ENCODE peak calls at places on chromosomes 13 and 19, in seven cellular contexts. W is breast epithelium, S is left ventricle myocardium inferior, Z is mammary epithelial cell, F is cardiac muscle cell, Q is heart right ventricle, U is neuronal stem cell. Y is an unnamed sample.
A peak's percentile ranks its signal among the peaks of the same experiment; 100 is the strongest.

GRCh38 chr19:33194527-33194883 is 375 bp downstream of the LRP3 start:
- DNase-seq in W (no peak), S (no peak), Z (no peak), F (peak; percentile 21), Q (no peak), U (no peak), Y (no peak)

GRCh38 chr13:40550130-40550529 is 116.3 kb downstream of the FOXO1 start:
- DNase-seq in W (no peak), S (no peak), Z (peak; percentile 62), F (peak; percentile 40), Q (no peak), U (no peak), Y (no peak)

GRCh38 chr19:7544626-7545025 is 9.1 kb downstream of the PNPLA6 start:
- DNase-seq in W (no peak), S (no peak), Z (no peak), F (no peak), Q (no peak), U (no peak), Y (peak; percentile 53)

GRCh38 chr13:54859827-54860226 is 1831.2 kb downstream of the OLFM4 start:
- DNase-seq in W (no peak), S (no peak), Z (no peak), F (no peak), Q (no peak), U (no peak), Y (no peak)

GRCh38 chr13:45792827-45793303 is 58.7 kb downstream of the SIAH3 start:
- DNase-seq in W (no peak), S (no peak), Z (no peak), F (no peak), Q (no peak), U (no peak), Y (no peak)

GRCh38 chr19:53896682-53897081 is 12.4 kb upstream of the CACNG7 start:
- DNase-seq in W (no peak), S (no peak), Z (no peak), F (no peak), Q (no peak), U (no peak), Y (no peak)

GRCh38 chr13:102970542-102970941 is 95.7 kb downstream of the SLC10A2 start:
- DNase-seq in W (no peak), S (no peak), Z (no peak), F (no peak), Q (no peak), U (no peak), Y (no peak)

GRCh38 chr19:38878575-38879399 is 712 bp upstream of the RINL start:
- DNase-seq in W (no peak), S (no peak), Z (no peak), F (no peak), Q (no peak), U (no peak), Y (no peak)

GRCh38 chr13:109645831-109646230 is 140.6 kb downstream of the IRS2 start:
- DNase-seq in W (no peak), S (no peak), Z (no peak), F (no peak), Q (no peak), U (no peak), Y (no peak)

GRCh38 chr13:99985243-99985874 is 3.8 kb downstream of the ZIC2 start:
- DNase-seq in W (no peak), S (no peak), Z (no peak), F (no peak), Q (no peak), U (no peak), Y (no peak)

GRCh38 chr19:5585461-5586299 is 17.9 kb upstream of the TINCR start:
- DNase-seq in W (peak; percentile 72), S (no peak), Z (no peak), F (no peak), Q (no peak), U (peak; percentile 43), Y (peak; percentile 77)

GRCh38 chr13:89846890-89847585 is 1500.4 kb upstream of the MIR17HG start:
- DNase-seq in W (no peak), S (no peak), Z (no peak), F (peak; percentile 28), Q (no peak), U (no peak), Y (no peak)

GRCh38 chr19:33156354-33156753 is 24.4 kb downstream of the WDR88 start:
- DNase-seq in W (no peak), S (no peak), Z (no peak), F (peak; percentile 83), Q (no peak), U (no peak), Y (no peak)

GRCh38 chr19:18364826-18365528 is 21.0 kb upstream of the GDF15 start:
- DNase-seq in W (peak; percentile 90), S (peak; percentile 42), Z (peak; percentile 96), F (peak; percentile 100), Q (peak; percentile 27), U (no peak), Y (peak; percentile 76)

GRCh38 chr13:44106231-44107152 is 226.8 kb downstream of the LACC1 start:
- DNase-seq in W (no peak), S (no peak), Z (no peak), F (peak; percentile 8), Q (no peak), U (no peak), Y (no peak)

GRCh38 chr13:45196622-45197021 is 4.2 kb downstream of the KCTD4 start:
- DNase-seq in W (no peak), S (no peak), Z (peak; percentile 98), F (peak; percentile 28), Q (no peak), U (no peak), Y (no peak)

GRCh38 chr19:44592451-44592890 is 20.9 kb upstream of the IGSF23 start:
- DNase-seq in W (no peak), S (no peak), Z (no peak), F (no peak), Q (no peak), U (no peak), Y (no peak)

GRCh38 chr19:36489920-36490415 is 607 bp upstream of the ZNF566 start:
- DNase-seq in W (peak; percentile 68), S (peak; percentile 80), Z (no peak), F (peak; percentile 97), Q (peak; percentile 78), U (peak; percentile 93), Y (peak; percentile 91)

GRCh38 chr13:24265453-24265852 is 43.9 kb upstream of the C1QTNF9 start:
- DNase-seq in W (no peak), S (no peak), Z (no peak), F (no peak), Q (no peak), U (no peak), Y (no peak)

GRCh38 chr13:31978021-31978420 is 53.6 kb upstream of the FRY start:
- DNase-seq in W (no peak), S (no peak), Z (peak; percentile 64), F (no peak), Q (no peak), U (no peak), Y (no peak)

GRCh38 chr13:100506154-100506553 is 82.4 kb downstream of the GGACT start:
- DNase-seq in W (no peak), S (no peak), Z (no peak), F (no peak), Q (no peak), U (no peak), Y (no peak)

GRCh38 chr19:31781542-31781941 is 432.3 kb upstream of the TSHZ3 start:
- DNase-seq in W (no peak), S (no peak), Z (no peak), F (no peak), Q (no peak), U (no peak), Y (no peak)

GRCh38 chr19:17671906-17672305 is 16.2 kb downstream of the UNC13A start:
- DNase-seq in W (no peak), S (no peak), Z (peak; percentile 42), F (peak; percentile 44), Q (no peak), U (no peak), Y (no peak)

GRCh38 chr13:48603375-48603774 is 50.4 kb upstream of the CYSLTR2 start:
- DNase-seq in W (no peak), S (no peak), Z (no peak), F (no peak), Q (no peak), U (no peak), Y (no peak)

GRCh38 chr13:48600374-48601364 is 53.1 kb upstream of the CYSLTR2 start:
- DNase-seq in W (no peak), S (no peak), Z (peak; percentile 49), F (peak; percentile 96), Q (no peak), U (no peak), Y (no peak)

GRCh38 chr13:48602296-48603040 is 51.3 kb upstream of the CYSLTR2 start:
- DNase-seq in W (no peak), S (no peak), Z (no peak), F (no peak), Q (no peak), U (no peak), Y (no peak)
- H3K9me3 ChIP-seq in W (no peaks in the 10 kb centered on the region), S (peaks cover 39% of the 10 kb centered on the region), Z (no peaks in the 10 kb centered on the region), F (no peaks in the 10 kb centered on the region), Q (peaks cover 26% of the 10 kb centered on the region), U (peaks cover 5% of the 10 kb centered on the region), Y (no peaks in the 10 kb centered on the region)

DNA sequence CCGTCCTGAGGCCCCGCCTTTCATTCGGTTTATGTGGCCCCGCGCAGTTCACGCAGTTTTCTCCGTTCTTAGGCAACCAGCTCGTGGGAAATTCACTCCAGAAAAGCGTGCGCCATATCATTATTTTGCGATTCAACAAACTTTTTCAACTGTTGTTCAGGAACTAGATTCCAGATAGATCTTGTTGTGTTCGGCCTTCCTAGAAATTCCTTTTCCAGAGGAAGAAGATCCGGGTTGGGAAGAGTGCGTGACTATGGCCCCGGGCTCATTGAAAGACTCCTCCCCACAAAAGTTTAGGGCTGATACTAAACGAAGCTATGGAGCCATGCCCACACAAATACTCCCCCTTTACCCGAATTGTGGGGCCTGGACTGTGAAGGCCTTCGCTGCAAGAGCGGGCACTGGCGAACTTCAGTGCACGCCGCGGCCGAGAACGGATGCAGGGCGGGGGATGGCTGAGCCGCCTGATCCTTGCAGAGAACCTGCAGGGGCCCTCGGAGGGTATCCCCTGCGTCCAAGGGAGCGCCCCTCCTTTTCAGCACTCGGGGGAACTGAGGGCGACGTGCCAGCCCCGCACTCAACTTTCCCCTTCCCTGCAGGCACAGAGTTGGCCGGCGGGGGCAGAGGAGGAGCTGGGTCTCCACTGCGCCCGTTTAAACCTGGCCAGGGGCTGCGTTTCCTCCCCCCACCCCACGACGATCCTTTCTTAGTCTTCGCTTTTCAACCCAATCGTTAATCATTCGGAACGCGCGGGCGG is 904 bp upstream of the SOX1 start:
- DNase-seq in W (no peak), S (no peak), Z (no peak), F (no peak), Q (no peak), U (no peak), Y (no peak)
- H3K9me3 ChIP-seq in W (no peaks in the 10 kb centered on the region), S (no peaks in the 10 kb centered on the region), Z (peaks cover 4% of the 10 kb centered on the region), F (no peaks in the 10 kb centered on the region), Q (no peaks in the 10 kb centered on the region), U (peaks cover 3% of the 10 kb centered on the region), Y (no peaks in the 10 kb centered on the region)

GRCh38 chr19:41529484-41530183 is 46.3 kb upstream of the CEACAM21 start:
- DNase-seq in W (no peak), S (no peak), Z (no peak), F (no peak), Q (no peak), U (no peak), Y (no peak)
- H3K9me3 ChIP-seq in W (peaks cover 9% of the 10 kb centered on the region), S (peaks cover 27% of the 10 kb centered on the region), Z (peaks cover 2% of the 10 kb centered on the region), F (no peaks in the 10 kb centered on the region), Q (peaks cover 6% of the 10 kb centered on the region), U (no peaks in the 10 kb centered on the region), Y (peaks cover 5% of the 10 kb centered on the region)

DNA sequence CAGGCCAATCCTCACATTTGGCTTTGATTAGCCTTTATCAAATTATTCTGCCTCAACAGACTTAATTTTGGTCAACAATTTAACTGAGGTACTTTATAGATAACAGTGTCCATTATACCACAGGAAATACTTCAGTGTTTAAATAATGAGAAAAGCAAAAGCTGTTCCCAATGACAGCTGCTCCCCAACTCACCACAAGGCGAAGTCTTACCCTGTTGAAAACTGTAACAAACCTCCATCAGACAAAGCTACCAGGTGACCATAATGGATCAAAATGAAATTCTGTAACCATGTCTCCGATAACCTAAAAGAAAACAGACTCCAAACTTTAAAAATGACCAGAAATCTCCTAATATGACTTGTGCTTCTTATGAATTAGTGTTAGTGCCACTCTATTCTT is 50.3 kb downstream of the ZNF44 start:
- DNase-seq in W (no peak), S (no peak), Z (no peak), F (no peak), Q (no peak), U (no peak), Y (no peak)
- H3K9me3 ChIP-seq in W (peaks cover 38% of the 10 kb centered on the region), S (peaks cover 57% of the 10 kb centered on the region), Z (peaks cover 48% of the 10 kb centered on the region), F (no peaks in the 10 kb centered on the region), Q (peaks cover 43% of the 10 kb centered on the region), U (peaks cover 17% of the 10 kb centered on the region), Y (peaks cover 2% of the 10 kb centered on the region)

Y was measured in right cardiac atrium.